ENCODE peak calls at places on chromosomes 5 and 9, in ten cellular contexts. X, E, H, D, F, T, U, V, N and P are unnamed samples.

GRCh38 chr5:151019331-151019730 is 1.1 kb upstream of the GPX3 start:
- DNase-seq in E (no peak), H (no peak), T (no peak), D (no peak), N (no peak), X (no peak), F (no peak), V (no peak), U (no peak), P (no peak)

GRCh38 chr9:129183495-129184308 is 5.6 kb upstream of the IER5L start:
- DNase-seq in N (no peak), H (peak; percentile 43), X (no peak), V (no peak), E (no peak), D (no peak), T (no peak), F (no peak), U (no peak), P (no peak)

GRCh38 chr5:140321796-140322195 is 18.9 kb upstream of the PFDN1 start:
- DNase-seq in F (no peak), N (no peak), H (no peak), D (no peak), X (no peak), U (no peak), V (no peak), T (no peak), E (no peak), P (peak; percentile 75)

GRCh38 chr5:100731768-100732167 is 171.3 kb downstream of the ST8SIA4 start:
- DNase-seq in F (no peak), V (no peak), U (peak; percentile 32), N (no peak), X (no peak), E (no peak), D (peak; percentile 22), H (peak; percentile 90), T (no peak), P (no peak)

GRCh38 chr9:20981486-20981885 is 50.0 kb downstream of the HACD4 start:
- DNase-seq in E (peak; percentile 53), N (no peak), D (no peak), U (no peak), T (no peak), F (no peak), X (no peak), H (no peak), V (no peak), P (no peak)

GRCh38 chr5:112933651-112934365 is 11.8 kb upstream of the REEP5 start:
- DNase-seq in N (no peak), U (no peak), H (no peak), F (no peak), X (no peak), V (no peak), D (no peak), T (no peak), E (no peak), P (no peak)

GRCh38 chr5:150653145-150653761 is 7.8 kb upstream of the MYOZ3 start:
- DNase-seq in V (no peak), X (no peak), D (no peak), N (no peak), H (no peak), E (no peak), T (no peak), F (no peak), U (no peak), P (no peak)

GRCh38 chr5:13510616-13511015 is 433.9 kb downstream of the DNAH5 start:
- DNase-seq in X (no peak), H (no peak), V (no peak), E (no peak), N (no peak), D (no peak), F (no peak), U (no peak), T (no peak), P (no peak)

GRCh38 chr5:139696894-139697658 is 48.9 kb downstream of the CXXC5 start:
- DNase-seq in D (no peak), E (peak; percentile 88), H (no peak), V (peak; percentile 59), X (peak; percentile 39), U (peak; percentile 49), N (no peak), F (peak; percentile 30), T (peak; percentile 26), P (peak; percentile 57)

GRCh38 chr9:132163457-132163875 is 1.6 kb downstream of the NTNG2 start:
- DNase-seq in N (no peak), U (no peak), T (no peak), V (peak; percentile 35), F (no peak), E (no peak), D (no peak), X (no peak), H (no peak), P (no peak)

GRCh38 chr9:122179690-122180074 is 20.0 kb downstream of the MORN5 start:
- DNase-seq in U (no peak), T (no peak), D (no peak), X (no peak), V (no peak), F (no peak), E (no peak), H (no peak), N (no peak), P (no peak)

GRCh38 chr5:115452791-115453190 is 91.8 kb downstream of the FEM1C start:
- DNase-seq in H (no peak), X (no peak), V (no peak), U (no peak), N (no peak), F (no peak), E (no peak), D (no peak), T (no peak), P (no peak)

GRCh38 chr5:159056201-159056600 is 43.5 kb downstream of the EBF1 start:
- DNase-seq in E (no peak), U (no peak), T (no peak), H (no peak), N (no peak), X (no peak), D (no peak), V (no peak), F (no peak), P (no peak)

GRCh38 chr9:137301086-137301947 is 754 bp downstream of the NRARP start:
- DNase-seq in N (no peak), V (peak; percentile 74), X (no peak), U (peak; percentile 73), F (no peak), H (no peak), E (no peak), D (no peak), T (no peak), P (no peak)

GRCh38 chr9:106286249-106286648 is 576.7 kb upstream of the ZNF462 start:
- DNase-seq in E (no peak), D (no peak), F (no peak), U (no peak), N (no peak), V (peak; percentile 59), H (no peak), T (no peak), X (peak; percentile 3), P (peak; percentile 84)

GRCh38 chr5:96807099-96807654 is 568 bp downstream of the ERAP1 start:
- DNase-seq in X (peak; percentile 56), U (peak; percentile 76), D (no peak), V (peak; percentile 84), E (peak; percentile 35), F (no peak), N (no peak), T (no peak), H (no peak), P (peak; percentile 84)